ENCODE peak calls at places on chromosomes 3 and 15, in seven cellular contexts. L, T, X, E, R, N and H are unnamed samples.

GRCh38 chr3:162096874-162097273 is 600.3 kb downstream of the OTOL1 start:
- DNase-seq in L (no peak), T (no peak), X (no peak), E (no peak), R (peak), N (no peak), H (no peak)

GRCh38 chr3:116386168-116386567 is 59.1 kb downstream of the LSAMP start:
- DNase-seq in L (no peak), T (no peak), X (no peak), E (no peak), R (no peak), N (no peak), H (no peak)

GRCh38 chr3:38397320-38397719 is 50.7 kb downstream of the XYLB start:
- DNase-seq in L (peak), T (peak), X (no peak), E (no peak), R (peak), N (no peak), H (no peak)

GRCh38 chr3:13420051-13420816 is at the start of gene NUP210:
- DNase-seq in L (no peak), T (peak), X (peak), E (no peak), R (no peak), N (peak), H (peak)

GRCh38 chr15:35657679-35658201 is 111.8 kb upstream of the DPH6 start:
- DNase-seq in L (peak), T (no peak), X (no peak), E (no peak), R (peak), N (no peak), H (no peak)

GRCh38 chr3:67461667-67462142 is 192.7 kb downstream of the SUCLG2 start:
- DNase-seq in L (peak), T (no peak), X (no peak), E (no peak), R (no peak), N (no peak), H (no peak)

GRCh38 chr15:42919794-42920280 is 741 bp downstream of the TTBK2 start:
- DNase-seq in L (peak), T (no peak), X (no peak), E (peak), R (peak), N (peak), H (peak)

GRCh38 chr3:72303926-72304325 is 519.0 kb upstream of the PROK2 start:
- DNase-seq in L (no peak), T (no peak), X (no peak), E (no peak), R (no peak), N (no peak), H (no peak)

GRCh38 chr3:98532709-98533571 is 1.2 kb downstream of the GPR15 start:
- DNase-seq in L (no peak), T (no peak), X (no peak), E (no peak), R (no peak), N (no peak), H (no peak)

DNA sequence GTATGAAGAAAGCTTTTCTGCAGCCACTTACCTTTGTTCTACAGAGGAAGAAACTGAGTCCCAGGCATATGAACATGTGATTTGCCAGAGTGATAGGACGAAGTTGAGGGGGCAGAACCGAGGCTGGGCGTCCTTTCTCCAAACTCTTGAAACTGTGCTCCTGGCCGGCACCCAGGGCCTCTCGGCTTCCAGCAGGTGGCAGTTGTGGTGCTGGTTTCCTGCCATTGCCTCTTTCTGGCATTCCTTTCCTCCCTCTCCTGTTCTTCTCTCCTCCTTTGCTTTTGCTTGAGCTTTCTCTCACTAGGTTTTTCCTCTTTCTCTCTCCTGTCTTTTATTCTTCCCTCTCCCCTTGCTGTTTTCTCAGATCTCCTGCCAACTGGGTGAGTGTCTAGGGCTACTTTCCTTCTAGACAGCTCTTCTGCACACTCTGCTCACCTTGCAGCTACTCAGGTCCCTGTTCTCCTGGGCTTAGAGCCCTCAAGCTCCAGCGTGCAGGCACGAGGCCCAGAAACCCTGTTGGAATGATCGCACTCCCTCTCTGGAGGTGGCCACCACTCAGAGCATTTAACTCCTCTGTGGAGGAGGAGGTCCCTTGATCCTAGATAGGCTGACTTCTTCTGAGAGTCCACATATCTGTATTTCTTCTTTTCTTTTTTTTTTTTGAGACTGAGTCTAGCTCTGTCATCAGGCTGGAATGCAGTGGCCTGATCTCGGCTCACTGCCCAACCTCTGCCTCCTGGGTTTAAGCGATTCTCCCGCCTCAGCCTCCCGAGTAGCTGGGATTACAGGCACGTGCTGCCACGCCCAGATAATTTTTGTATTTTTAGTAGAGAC is 26.2 kb downstream of the TRAK1 start:
- DNase-seq in L (peak), T (no peak), X (peak), E (no peak), R (peak), N (peak), H (no peak)
- H3K27ac ChIP-seq in L (no peak), T (no peak), X (peak), E (no peak), R (peak), N (peak), H (no peak)

GRCh38 chr3:8942746-8943488 is 20.4 kb downstream of the RAD18 start:
- DNase-seq in L (no peak), T (no peak), X (no peak), E (no peak), R (no peak), N (no peak), H (no peak)

GRCh38 chr3:8937064-8938020 is 25.9 kb downstream of the RAD18 start:
- DNase-seq in L (peak), T (no peak), X (no peak), E (no peak), R (peak), N (no peak), H (no peak)

GRCh38 chr3:8932507-8932906 is 30.8 kb downstream of the RAD18 start:
- DNase-seq in L (no peak), T (no peak), X (no peak), E (no peak), R (no peak), N (no peak), H (no peak)

GRCh38 chr3:8942115-8942514 is 21.2 kb downstream of the RAD18 start:
- DNase-seq in L (no peak), T (no peak), X (no peak), E (no peak), R (no peak), N (no peak), H (no peak)

GRCh38 chr3:8938021-8938420 is 25.3 kb downstream of the RAD18 start:
- DNase-seq in L (peak), T (no peak), X (no peak), E (no peak), R (peak), N (no peak), H (no peak)
- H3K27ac ChIP-seq in L (no peak), T (no peak), X (no peak), E (no peak), R (peak), N (no peak), H (no peak)

GRCh38 chr3:22835041-22835440 is 368.1 kb upstream of the UBE2E2 start:
- DNase-seq in L (no peak), T (no peak), X (no peak), E (no peak), R (peak), N (no peak), H (no peak)
- H3K27ac ChIP-seq in L (no peak), T (no peak), X (no peak), E (no peak), R (no peak), N (no peak), H (no peak)

GRCh38 chr3:188294113-188294512 is 140.2 kb downstream of the LPP start:
- DNase-seq in L (no peak), T (no peak), X (no peak), E (no peak), R (no peak), N (no peak), H (no peak)
- H3K27ac ChIP-seq in L (no peak), T (no peak), X (peak), E (no peak), R (peak), N (peak), H (no peak)

DNA sequence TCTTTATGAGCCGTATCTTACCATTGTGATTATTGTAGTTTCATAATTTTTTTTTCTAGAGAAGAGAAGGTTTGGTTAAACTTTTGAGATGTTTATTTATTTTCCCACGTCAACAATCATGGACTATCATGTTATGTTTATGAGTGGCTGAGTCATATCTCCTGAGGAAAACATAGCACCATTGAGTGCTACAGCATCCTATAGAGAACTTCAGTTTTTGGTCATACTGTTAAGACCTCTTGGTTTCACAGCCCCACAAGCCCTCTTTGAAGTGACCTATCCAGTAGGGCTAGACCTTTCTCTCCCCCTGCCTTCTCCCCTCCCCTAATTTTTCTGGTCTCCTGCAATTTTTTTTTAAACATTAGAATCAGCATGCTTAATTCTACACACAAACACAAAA is 20.8 kb downstream of the PIK3CA start:
- DNase-seq in L (no peak), T (no peak), X (no peak), E (no peak), R (no peak), N (no peak), H (no peak)
- H3K27ac ChIP-seq in L (no peak), T (no peak), X (no peak), E (no peak), R (no peak), N (no peak), H (no peak)

DNA sequence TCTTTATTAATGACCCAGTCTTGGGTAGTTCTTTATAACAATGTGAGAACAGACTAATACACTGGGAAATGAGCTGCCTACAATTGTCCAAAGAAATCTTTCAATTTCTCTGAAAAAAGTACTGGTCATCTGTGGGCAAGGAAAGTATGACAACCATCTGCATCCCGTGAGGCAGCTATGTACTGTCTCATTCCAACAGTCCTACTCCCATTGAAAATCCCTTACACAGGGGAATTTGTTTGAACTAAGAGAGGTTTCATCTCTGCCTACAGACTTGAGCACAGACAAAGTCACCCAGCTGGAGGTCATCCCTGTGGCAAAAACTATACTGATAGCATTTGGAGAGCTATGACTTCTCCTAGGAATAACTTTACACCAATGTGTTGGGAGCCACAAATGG is 27.1 kb downstream of the SHC4 start:
- DNase-seq in L (peak), T (no peak), X (no peak), E (no peak), R (no peak), N (no peak), H (no peak)
- H3K27ac ChIP-seq in L (peak), T (no peak), X (no peak), E (no peak), R (no peak), N (no peak), H (no peak)

DNA sequence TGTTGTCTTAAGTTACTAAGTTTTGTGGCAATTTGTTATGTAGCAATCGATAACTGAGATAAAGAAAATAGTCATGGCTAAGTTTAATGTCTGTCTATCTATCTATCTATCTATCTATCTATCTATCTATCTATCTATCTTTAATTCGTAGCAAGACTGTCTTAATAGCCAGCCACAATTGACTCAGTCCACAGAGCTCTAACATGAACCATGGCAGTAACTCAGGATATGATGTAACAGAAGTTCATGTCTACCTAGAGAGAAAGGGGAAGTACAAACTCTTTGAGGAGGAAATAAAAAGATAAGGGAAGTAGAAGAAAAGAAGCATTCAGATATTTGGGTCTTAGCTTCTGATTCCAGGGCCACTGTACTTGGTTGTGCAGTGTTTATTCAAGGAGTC is 61.5 kb upstream of the FNDC3B start:
- DNase-seq in L (no peak), T (no peak), X (no peak), E (no peak), R (no peak), N (no peak), H (no peak)
- H3K27ac ChIP-seq in L (no peak), T (no peak), X (no peak), E (no peak), R (no peak), N (no peak), H (no peak)